ENCODE peak calls at places on chromosome 16, in four cellular contexts. L is osteoblast, O is AG10803, G is BE2C. D is an unnamed sample.
A peak's percentile ranks its signal among the peaks of the same experiment; 100 is the strongest.

GRCh38 chr16:73163238-73163795 is 115.4 kb upstream of the ZFHX3 start:
- DNase-seq in L (no peak), O (no peak), G (no peak), D (no peak)

GRCh38 chr16:78596348-78596995 is 497.0 kb downstream of the WWOX start:
- DNase-seq in L (no peak), O (no peak), G (no peak), D (no peak)

GRCh38 chr16:66918803-66919568 is at the start of gene CDH16:
- DNase-seq in L (peak; percentile 77), O (no peak), G (no peak), D (no peak)

GRCh38 chr16:26301516-26301915 is 609.8 kb downstream of the HS3ST4 start:
- DNase-seq in L (no peak), O (no peak), G (no peak), D (no peak)

GRCh38 chr16:73000907-73001521 is 46.9 kb downstream of the ZFHX3 start:
- DNase-seq in L (no peak), O (no peak), G (no peak), D (no peak)

GRCh38 chr16:81279375-81279774 is 35.4 kb upstream of the GAN start:
- DNase-seq in L (no peak), O (peak; percentile 16), G (no peak), D (no peak)

GRCh38 chr16:15523092-15523541 is 88.7 kb downstream of the BMERB1 start:
- DNase-seq in L (no peak), O (no peak), G (no peak), D (no peak)

GRCh38 chr16:66419527-66419926 is 7.6 kb upstream of the BEAN1 start:
- DNase-seq in L (no peak), O (no peak), G (no peak), D (peak; percentile 74)

GRCh38 chr16:82580293-82580900 is 46.4 kb upstream of the CDH13 start:
- DNase-seq in L (peak; percentile 32), O (peak; percentile 29), G (no peak), D (peak; percentile 72)

GRCh38 chr16:20906225-20906870 is 5.8 kb downstream of the LYRM1 start:
- DNase-seq in L (peak; percentile 78), O (peak; percentile 94), G (no peak), D (no peak)

GRCh38 chr16:71537643-71538042 is 11.4 kb downstream of the CHST4 start:
- DNase-seq in L (no peak), O (peak; percentile 39), G (peak; percentile 42), D (peak; percentile 90)

GRCh38 chr16:22775220-22775912 is 38.6 kb upstream of the HS3ST2 start:
- DNase-seq in L (no peak), O (no peak), G (no peak), D (peak; percentile 67)

GRCh38 chr16:62064173-62064572 is 27.9 kb upstream of the CDH8 start:
- DNase-seq in L (no peak), O (no peak), G (no peak), D (peak; percentile 66)

GRCh38 chr16:3950343-3951193 is 70.1 kb upstream of the CREBBP start:
- DNase-seq in L (peak; percentile 98), O (peak; percentile 99), G (peak; percentile 39), D (peak; percentile 24)

GRCh38 chr16:84471316-84471715 is 33.1 kb downstream of the MEAK7 start:
- DNase-seq in L (no peak), O (no peak), G (no peak), D (no peak)

GRCh38 chr16:25060920-25061319 is 45.8 kb upstream of the ARHGAP17 start:
- DNase-seq in L (no peak), O (no peak), G (no peak), D (no peak)

GRCh38 chr16:77594057-77594456 is 128.3 kb upstream of the NUDT7 start:
- DNase-seq in L (no peak), O (no peak), G (no peak), D (no peak)

GRCh38 chr16:31706318-31706717 is 167.3 kb upstream of the ZNF267 start:
- DNase-seq in L (peak; percentile 48), O (no peak), G (no peak), D (no peak)

GRCh38 chr16:86865866-86866675 is 287.7 kb downstream of the FOXL1 start:
- DNase-seq in L (peak; percentile 89), O (peak; percentile 28), G (no peak), D (no peak)

GRCh38 chr16:66713076-66713475 is 16.5 kb upstream of the CMTM4 start:
- DNase-seq in L (no peak), O (peak; percentile 54), G (no peak), D (no peak)

GRCh38 chr16:80347900-80348299 is 192.9 kb upstream of the DYNLRB2 start:
- DNase-seq in L (no peak), O (peak; percentile 23), G (no peak), D (peak; percentile 29)

GRCh38 chr16:4407543-4408322 is 8.7 kb downstream of the CORO7 start:
- DNase-seq in L (peak; percentile 86), O (peak; percentile 66), G (no peak), D (no peak)

GRCh38 chr16:31507617-31507928 is 618 bp downstream of the RUSF1 start:
- DNase-seq in L (no peak), O (no peak), G (no peak), D (no peak)

GRCh38 chr16:22192261-22193133 is 13.6 kb upstream of the EEF2K start:
- DNase-seq in L (peak; percentile 88), O (peak; percentile 95), G (peak; percentile 41), D (peak; percentile 77)

GRCh38 chr16:81809567-81809966 is 30.5 kb downstream of the PLCG2 start:
- DNase-seq in L (no peak), O (no peak), G (no peak), D (no peak)

GRCh38 chr16:2815299-2815771 is 1.7 kb upstream of the PRSS21 start:
- DNase-seq in L (peak; percentile 74), O (no peak), G (no peak), D (peak; percentile 51)

GRCh38 chr16:66580605-66581209 is 1.4 kb downstream of the CMTM2 start:
- DNase-seq in L (peak; percentile 98), O (peak; percentile 73), G (no peak), D (no peak)

GRCh38 chr16:79677799-79678525 is 77.4 kb upstream of the MAF start:
- DNase-seq in L (no peak), O (no peak), G (no peak), D (no peak)

GRCh38 chr16:67052399-67052798 is 23.4 kb downstream of the CBFB start:
- DNase-seq in L (no peak), O (no peak), G (no peak), D (no peak)

GRCh38 chr16:56102159-56102798 is 89.0 kb upstream of the GNAO1 start:
- DNase-seq in L (peak; percentile 45), O (peak; percentile 3), G (peak; percentile 97), D (no peak)

GRCh38 chr16:66421891-66422290 is 5.2 kb upstream of the BEAN1 start:
- DNase-seq in L (no peak), O (no peak), G (no peak), D (no peak)

GRCh38 chr16:21646721-21647561 is 5.5 kb downstream of the IGSF6 start:
- DNase-seq in L (no peak), O (no peak), G (no peak), D (no peak)

GRCh38 chr16:8848231-8848938 is 20.4 kb downstream of the CARHSP1 start:
- DNase-seq in L (no peak), O (no peak), G (no peak), D (no peak)

GRCh38 chr16:85746431-85747227 is 4.3 kb downstream of the C16orf74 start:
- DNase-seq in L (peak; percentile 86), O (peak; percentile 58), G (no peak), D (peak; percentile 87)

GRCh38 chr16:85750021-85750826 is 672 bp downstream of the C16orf74 start:
- DNase-seq in L (peak; percentile 92), O (peak; percentile 37), G (peak; percentile 43), D (peak; percentile 81)

GRCh38 chr16:85751665-85752501 is 987 bp upstream of the C16orf74 start:
- DNase-seq in L (peak; percentile 73), O (no peak), G (no peak), D (peak; percentile 83)

GRCh38 chr16:85750827-85751641 is at the start of gene C16orf74:
- DNase-seq in L (peak; percentile 99), O (peak; percentile 36), G (peak; percentile 63), D (peak; percentile 83)

DNA sequence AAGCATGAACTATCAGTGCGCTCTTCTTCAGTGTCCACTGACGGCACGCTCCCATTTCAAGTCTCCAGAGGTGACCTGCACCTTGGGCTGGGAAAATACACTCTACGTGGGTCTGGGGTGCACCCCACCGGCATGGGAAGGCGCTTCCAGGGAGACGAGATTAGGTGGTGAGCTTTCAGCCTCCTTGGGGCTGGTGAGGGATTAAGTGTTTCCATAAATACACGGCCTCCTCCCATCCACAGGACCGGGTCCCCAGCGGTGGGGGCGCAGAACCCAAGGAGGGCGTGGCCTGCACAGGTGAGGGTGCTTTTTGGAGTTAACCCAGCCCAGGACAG is 1.2 kb downstream of the C16orf74 start:
- DNase-seq in L (peak; percentile 5), O (no peak), G (no peak), D (peak; percentile 73)
- H3K4me3 ChIP-seq in L (peak overlapping the region; percentile 75), O (peak overlapping the region; percentile 62), G (peak overlapping the region; percentile 52), D (peak overlapping the region; percentile 77)

GRCh38 chr16:51757921-51758479 is 606.9 kb upstream of the SALL1 start:
- DNase-seq in L (no peak), O (no peak), G (no peak), D (no peak)

GRCh38 chr16:51759329-51759728 is 608.3 kb upstream of the SALL1 start:
- DNase-seq in L (no peak), O (no peak), G (peak; percentile 72), D (no peak)

GRCh38 chr16:51757124-51757470 is 606.0 kb upstream of the SALL1 start:
- DNase-seq in L (no peak), O (no peak), G (no peak), D (no peak)

GRCh38 chr16:51755039-51755501 is 604.0 kb upstream of the SALL1 start:
- DNase-seq in L (no peak), O (no peak), G (no peak), D (peak; percentile 53)

DNA sequence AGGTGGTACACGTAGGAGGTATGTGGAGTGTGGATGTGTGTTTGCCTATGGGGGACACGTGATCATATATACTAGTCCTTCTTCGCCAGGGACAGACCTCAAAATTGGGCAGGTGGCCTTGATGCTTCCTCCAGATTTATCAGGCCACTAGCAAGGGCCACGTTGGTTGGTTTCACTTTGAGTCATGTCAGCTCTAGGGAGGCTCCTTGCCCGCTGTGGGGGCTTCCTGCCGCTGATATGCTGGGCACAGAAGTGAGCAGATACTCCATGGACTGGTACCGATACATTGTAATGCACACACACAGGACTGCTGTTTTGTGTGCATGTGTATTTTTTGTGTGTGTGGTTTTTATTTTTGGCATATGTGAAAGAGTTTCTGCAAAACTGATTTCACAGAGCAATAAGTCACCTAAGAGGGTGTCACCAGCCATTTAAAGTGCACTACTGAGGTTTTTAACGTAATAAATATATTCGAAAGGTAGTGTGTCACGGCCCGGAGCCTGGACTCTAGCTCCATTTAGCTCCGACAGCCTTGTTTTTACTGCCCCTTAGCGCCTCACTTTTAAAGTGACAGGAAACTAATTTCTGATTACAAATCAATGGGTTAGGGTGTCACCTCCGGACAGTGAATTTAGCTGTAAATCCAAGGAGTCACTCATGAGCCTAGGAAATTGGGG is 605.5 kb upstream of the SALL1 start:
- DNase-seq in L (no peak), O (no peak), G (no peak), D (peak; percentile 40)
- H3K4me3 ChIP-seq in L (no peak overlapping the region), O (no peak overlapping the region), G (no peak overlapping the region), D (no peak overlapping the region)

GRCh38 chr16:58085171-58085570 is 44.0 kb downstream of the CFAP20 start:
- DNase-seq in L (no peak), O (no peak), G (no peak), D (no peak)
- H3K4me3 ChIP-seq in L (no peak overlapping the region), O (no peak overlapping the region), G (no peak overlapping the region), D (no peak overlapping the region)

DNA sequence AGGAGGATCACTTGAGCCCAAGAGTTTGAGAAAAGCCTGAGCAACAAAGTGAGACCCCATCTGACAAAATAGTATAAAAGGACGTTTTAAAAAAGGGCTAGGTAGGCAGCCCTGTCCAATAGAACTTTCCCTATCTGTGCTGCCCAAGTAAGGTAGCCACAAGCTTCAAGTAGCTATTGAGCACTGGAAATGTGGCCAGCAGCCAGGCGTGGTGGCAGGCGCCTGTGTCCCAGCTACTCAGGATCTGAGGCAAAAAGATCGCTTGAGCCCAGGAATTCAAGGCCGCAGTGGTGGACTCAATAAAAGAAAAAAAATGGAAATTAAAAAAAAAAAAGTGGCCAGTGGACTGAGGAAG is 1.5 kb upstream of the NQO1 start:
- DNase-seq in L (no peak), O (no peak), G (no peak), D (no peak)
- H3K4me3 ChIP-seq in L (no peak overlapping the region), O (no peak overlapping the region), G (no peak overlapping the region), D (no peak overlapping the region)

D was measured in endodermal cell.